ENCODE peak calls at places on chromosomes 13 and 19, in nine cellular contexts. S is fibroblast of pulmonary artery, Y is HFF-Myc, V is lower leg skin, F is uterus, C is brain microvascular endothelial cell, H is AG04450, E is endodermal cell, Q is cardiac fibroblast. D is an unnamed sample.

GRCh38 chr19:43759515-43759914 is 4.8 kb upstream of the SMG9 start:
- DNase-seq in S (no peak), Y (peak), V (no peak), F (no peak), C (peak), H (no peak), E (peak), Q (peak), D (no peak)

GRCh38 chr19:45601524-45602522 is at the start of gene GPR4:
- DNase-seq in S (peak), Y (no peak), V (no peak), F (no peak), C (no peak), H (no peak), E (peak), Q (peak), D (no peak)

GRCh38 chr13:49220035-49220855 is at the start of gene MLNR:
- DNase-seq in S (no peak), Y (no peak), V (no peak), F (no peak), C (no peak), H (no peak), E (peak), Q (peak), D (no peak)

GRCh38 chr13:72383646-72384045 is 343.8 kb downstream of the MZT1 start:
- DNase-seq in S (no peak), Y (no peak), V (no peak), F (no peak), C (no peak), H (no peak), E (no peak), Q (no peak), D (no peak)

GRCh38 chr13:23500858-23501257 is 67.4 kb upstream of the SACS start:
- DNase-seq in S (peak), Y (peak), V (no peak), F (no peak), C (peak), H (peak), E (no peak), Q (peak), D (peak)

GRCh38 chr19:38655148-38655824 is 7.8 kb downstream of the ACTN4 start:
- DNase-seq in S (no peak), Y (no peak), V (no peak), F (no peak), C (no peak), H (no peak), E (peak), Q (no peak), D (no peak)

GRCh38 chr13:46797468-46798237 is 692 bp upstream of the ESD start:
- DNase-seq in S (no peak), Y (no peak), V (no peak), F (peak), C (no peak), H (no peak), E (no peak), Q (no peak), D (no peak)

GRCh38 chr13:106533940-106534843 is 1.3 kb downstream of the EFNB2 start:
- DNase-seq in S (peak), Y (no peak), V (peak), F (peak), C (peak), H (peak), E (peak), Q (peak), D (no peak)

GRCh38 chr13:110067355-110068175 is 239.4 kb downstream of the COL4A1 start:
- DNase-seq in S (peak), Y (no peak), V (no peak), F (no peak), C (no peak), H (no peak), E (no peak), Q (peak), D (no peak)

GRCh38 chr19:12596485-12596884 is 14.1 kb downstream of the ZNF490 start:
- DNase-seq in S (no peak), Y (no peak), V (no peak), F (no peak), C (no peak), H (no peak), E (no peak), Q (no peak), D (no peak)

GRCh38 chr19:16429066-16429758 is 42.6 kb downstream of the EPS15L1 start:
- DNase-seq in S (no peak), Y (no peak), V (no peak), F (no peak), C (no peak), H (no peak), E (no peak), Q (no peak), D (no peak)

GRCh38 chr13:112748947-112749346 is 59.1 kb downstream of the ATP11A start:
- DNase-seq in S (no peak), Y (no peak), V (peak), F (peak), C (no peak), H (no peak), E (no peak), Q (peak), D (no peak)

GRCh38 chr19:34808566-34808965 is 35.6 kb upstream of the ZNF599 start:
- DNase-seq in S (peak), Y (peak), V (no peak), F (no peak), C (peak), H (peak), E (no peak), Q (peak), D (peak)

GRCh38 chr19:39463403-39463802 is 17.2 kb upstream of the TIMM50 start:
- DNase-seq in S (no peak), Y (no peak), V (no peak), F (no peak), C (no peak), H (no peak), E (no peak), Q (no peak), D (no peak)

GRCh38 chr19:40646564-40647254 is 43.7 kb downstream of the NUMBL start:
- DNase-seq in S (no peak), Y (no peak), V (no peak), F (no peak), C (no peak), H (no peak), E (no peak), Q (no peak), D (no peak)

GRCh38 chr13:101098873-101099272 is 317.4 kb downstream of the NALCN start:
- DNase-seq in S (no peak), Y (no peak), V (no peak), F (no peak), C (peak), H (no peak), E (no peak), Q (no peak), D (no peak)

GRCh38 chr19:18586311-18586710 is 2.3 kb upstream of the REX1BD start:
- DNase-seq in S (no peak), Y (no peak), V (no peak), F (no peak), C (no peak), H (no peak), E (no peak), Q (no peak), D (no peak)

GRCh38 chr13:74114641-74115040 is 19.6 kb downstream of the KLF12 start:
- DNase-seq in S (no peak), Y (no peak), V (no peak), F (no peak), C (no peak), H (no peak), E (no peak), Q (no peak), D (no peak)

GRCh38 chr19:45772912-45773311 is 3.9 kb upstream of the SIX5 start:
- DNase-seq in S (no peak), Y (no peak), V (no peak), F (no peak), C (no peak), H (no peak), E (no peak), Q (no peak), D (no peak)

GRCh38 chr19:5985098-5985783 is 7.3 kb upstream of the RANBP3 start:
- DNase-seq in S (peak), Y (no peak), V (no peak), F (no peak), C (peak), H (no peak), E (no peak), Q (peak), D (no peak)

GRCh38 chr19:48190288-48191284 is 20.1 kb downstream of the ZSWIM9 start:
- DNase-seq in S (peak), Y (no peak), V (peak), F (no peak), C (peak), H (peak), E (peak), Q (peak), D (no peak)

GRCh38 chr13:30738526-30738925 is 3.2 kb downstream of the ALOX5AP start:
- DNase-seq in S (no peak), Y (no peak), V (no peak), F (no peak), C (no peak), H (no peak), E (peak), Q (no peak), D (no peak)

GRCh38 chr13:92843549-92843948 is 383.1 kb upstream of the GPC6 start:
- DNase-seq in S (peak), Y (peak), V (no peak), F (no peak), C (no peak), H (peak), E (no peak), Q (peak), D (no peak)

GRCh38 chr19:44644391-44645016 is 794 bp downstream of the PVR start:
- DNase-seq in S (peak), Y (no peak), V (no peak), F (no peak), C (no peak), H (no peak), E (peak), Q (peak), D (no peak)

GRCh38 chr13:51913421-51914136 is 51.8 kb downstream of the CCDC70 start:
- DNase-seq in S (no peak), Y (no peak), V (peak), F (no peak), C (no peak), H (no peak), E (peak), Q (no peak), D (no peak)

GRCh38 chr13:92589955-92590354 is 636.7 kb upstream of the GPC6 start:
- DNase-seq in S (no peak), Y (no peak), V (no peak), F (no peak), C (no peak), H (no peak), E (peak), Q (no peak), D (no peak)

GRCh38 chr13:61036715-61037114 is 378.9 kb downstream of the PCDH20 start:
- DNase-seq in S (no peak), Y (no peak), V (no peak), F (no peak), C (no peak), H (no peak), E (no peak), Q (no peak), D (no peak)

GRCh38 chr13:79679334-79679733 is 198.4 kb downstream of the NDFIP2 start:
- DNase-seq in S (peak), Y (peak), V (peak), F (peak), C (peak), H (peak), E (peak), Q (peak), D (no peak)

GRCh38 chr13:111899714-111900389 is 167.1 kb upstream of the SOX1 start:
- DNase-seq in S (no peak), Y (no peak), V (peak), F (no peak), C (no peak), H (no peak), E (peak), Q (no peak), D (no peak)

GRCh38 chr13:109735567-109735966 is 50.8 kb downstream of the IRS2 start:
- DNase-seq in S (no peak), Y (no peak), V (no peak), F (no peak), C (no peak), H (no peak), E (peak), Q (no peak), D (no peak)

GRCh38 chr13:40206241-40207109 is 460.0 kb downstream of the FOXO1 start:
- DNase-seq in S (peak), Y (no peak), V (no peak), F (no peak), C (peak), H (no peak), E (no peak), Q (peak), D (no peak)

GRCh38 chr13:36096411-36097184 is 34.6 kb downstream of the DCLK1 start:
- DNase-seq in S (peak), Y (no peak), V (no peak), F (no peak), C (no peak), H (no peak), E (no peak), Q (peak), D (no peak)

GRCh38 chr19:12943437-12944044 is 2.1 kb upstream of the RAD23A start:
- DNase-seq in S (no peak), Y (no peak), V (no peak), F (no peak), C (no peak), H (no peak), E (no peak), Q (no peak), D (no peak)

GRCh38 chr19:18905520-18906236 is 9.7 kb upstream of the CERS1 start:
- DNase-seq in S (no peak), Y (no peak), V (no peak), F (no peak), C (no peak), H (no peak), E (no peak), Q (no peak), D (no peak)

GRCh38 chr13:46641274-46642081 is 88.5 kb downstream of the LRCH1 start:
- DNase-seq in S (peak), Y (no peak), V (peak), F (no peak), C (no peak), H (no peak), E (no peak), Q (peak), D (no peak)

GRCh38 chr13:32537580-32538233 is 888 bp downstream of the N4BP2L2 start:
- DNase-seq in S (peak), Y (no peak), V (peak), F (peak), C (no peak), H (no peak), E (peak), Q (no peak), D (no peak)
- TF ChIP-seq CTCF in S (no peak), Y (no peak), V (no peak), F (no peak), C (no peak), H (no peak), E (no peak), Q (no peak), D (no peak)

GRCh38 chr19:2317756-2318155 is 9.8 kb upstream of the LINGO3 start:
- DNase-seq in S (no peak), Y (no peak), V (no peak), F (no peak), C (no peak), H (no peak), E (no peak), Q (no peak), D (no peak)

GRCh38 chr19:2319551-2319950 is 8.8 kb downstream of the LSM7 start:
- DNase-seq in S (no peak), Y (no peak), V (no peak), F (no peak), C (no peak), H (no peak), E (no peak), Q (no peak), D (no peak)

GRCh38 chr19:2317300-2317699 is 9.3 kb upstream of the LINGO3 start:
- DNase-seq in S (no peak), Y (no peak), V (no peak), F (no peak), C (no peak), H (no peak), E (no peak), Q (no peak), D (no peak)

GRCh38 chr19:2320057-2320456 is 8.3 kb downstream of the LSM7 start:
- DNase-seq in S (no peak), Y (no peak), V (no peak), F (no peak), C (no peak), H (no peak), E (no peak), Q (no peak), D (no peak)

DNA sequence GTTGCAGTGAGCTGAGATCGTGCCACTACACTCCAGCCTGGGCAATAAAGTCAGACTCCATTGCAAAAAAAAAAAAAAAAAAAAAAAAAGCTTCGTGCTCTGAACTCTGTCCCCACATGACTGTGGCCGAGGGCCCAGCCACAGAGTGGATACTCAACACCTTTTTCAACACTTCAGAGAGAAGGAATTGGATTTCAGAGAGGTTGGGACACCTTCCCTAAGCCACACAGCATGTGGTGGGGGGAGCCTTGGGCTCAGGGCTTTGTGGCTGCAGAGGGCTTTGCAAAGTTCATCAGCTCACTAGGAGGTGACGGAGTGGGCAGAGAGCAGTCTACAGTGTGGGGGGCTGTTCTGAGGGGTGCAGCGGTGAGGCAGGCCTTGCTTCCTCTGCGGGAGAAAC is 9.5 kb downstream of the LSM7 start:
- DNase-seq in S (no peak), Y (no peak), V (no peak), F (no peak), C (no peak), H (no peak), E (no peak), Q (no peak), D (no peak)
- H3K4me3 ChIP-seq in S (no peak), Y (no peak), V (no peak), F (no peak), C (no peak), H (no peak), E (no peak), Q (no peak), D (no peak)

GRCh38 chr19:676007-676342 is 217 bp upstream of the FSTL3 start:
- DNase-seq in S (no peak), Y (no peak), V (no peak), F (no peak), C (no peak), H (no peak), E (no peak), Q (no peak), D (no peak)

GRCh38 chr19:664913-665443 is 2.0 kb upstream of the RNF126 start:
- DNase-seq in S (peak), Y (no peak), V (peak), F (peak), C (peak), H (peak), E (peak), Q (peak), D (no peak)

GRCh38 chr19:676343-677105 is at the start of gene FSTL3:
- DNase-seq in S (no peak), Y (no peak), V (no peak), F (peak), C (peak), H (no peak), E (peak), Q (peak), D (no peak)

GRCh38 chr19:674282-675151 is 1.7 kb upstream of the FSTL3 start:
- DNase-seq in S (no peak), Y (no peak), V (no peak), F (no peak), C (no peak), H (no peak), E (no peak), Q (no peak), D (no peak)

DNA sequence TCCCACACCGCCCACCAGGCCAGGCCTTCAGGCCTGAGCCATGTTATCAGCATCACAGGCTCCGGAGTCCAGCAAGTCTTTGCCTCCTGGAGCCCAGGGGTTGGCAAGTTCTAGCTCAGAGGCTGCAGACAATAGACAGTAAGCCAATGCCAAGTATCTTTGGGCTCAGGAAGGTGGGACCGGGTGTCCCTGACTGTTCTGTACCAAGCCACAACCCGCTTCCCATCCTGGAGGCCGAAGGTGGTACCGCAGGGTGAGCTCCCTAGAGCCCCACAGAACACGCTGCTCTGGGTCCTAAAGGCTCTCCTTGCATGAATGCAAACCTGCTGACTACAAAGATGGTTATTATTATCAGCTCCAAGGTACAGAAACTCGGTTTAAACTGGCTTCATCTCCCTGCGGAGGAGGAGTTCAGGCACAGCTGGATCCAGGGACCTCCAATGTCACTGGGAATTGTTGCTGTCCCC is 5.5 kb upstream of the FSTL3 start:
- DNase-seq in S (no peak), Y (no peak), V (no peak), F (no peak), C (no peak), H (no peak), E (peak), Q (no peak), D (no peak)
- TF ChIP-seq CTCF in S (peak), Y (no peak), V (no peak), F (no peak), C (peak), H (peak), E (peak), Q (peak), D (no peak)

GRCh38 chr19:10422846-10423245 is 2.5 kb downstream of the PDE4A start:
- DNase-seq in S (no peak), Y (no peak), V (no peak), F (no peak), C (no peak), H (no peak), E (no peak), Q (no peak), D (no peak)

GRCh38 chr19:10421981-10422461 is 1.7 kb downstream of the PDE4A start:
- DNase-seq in S (no peak), Y (no peak), V (no peak), F (no peak), C (no peak), H (no peak), E (no peak), Q (no peak), D (no peak)

GRCh38 chr19:10420444-10421239 is at the start of gene PDE4A:
- DNase-seq in S (peak), Y (no peak), V (peak), F (no peak), C (no peak), H (no peak), E (peak), Q (peak), D (no peak)

GRCh38 chr19:10419646-10420443 is 493 bp upstream of the PDE4A start:
- DNase-seq in S (peak), Y (peak), V (peak), F (no peak), C (peak), H (no peak), E (peak), Q (peak), D (no peak)

DNA sequence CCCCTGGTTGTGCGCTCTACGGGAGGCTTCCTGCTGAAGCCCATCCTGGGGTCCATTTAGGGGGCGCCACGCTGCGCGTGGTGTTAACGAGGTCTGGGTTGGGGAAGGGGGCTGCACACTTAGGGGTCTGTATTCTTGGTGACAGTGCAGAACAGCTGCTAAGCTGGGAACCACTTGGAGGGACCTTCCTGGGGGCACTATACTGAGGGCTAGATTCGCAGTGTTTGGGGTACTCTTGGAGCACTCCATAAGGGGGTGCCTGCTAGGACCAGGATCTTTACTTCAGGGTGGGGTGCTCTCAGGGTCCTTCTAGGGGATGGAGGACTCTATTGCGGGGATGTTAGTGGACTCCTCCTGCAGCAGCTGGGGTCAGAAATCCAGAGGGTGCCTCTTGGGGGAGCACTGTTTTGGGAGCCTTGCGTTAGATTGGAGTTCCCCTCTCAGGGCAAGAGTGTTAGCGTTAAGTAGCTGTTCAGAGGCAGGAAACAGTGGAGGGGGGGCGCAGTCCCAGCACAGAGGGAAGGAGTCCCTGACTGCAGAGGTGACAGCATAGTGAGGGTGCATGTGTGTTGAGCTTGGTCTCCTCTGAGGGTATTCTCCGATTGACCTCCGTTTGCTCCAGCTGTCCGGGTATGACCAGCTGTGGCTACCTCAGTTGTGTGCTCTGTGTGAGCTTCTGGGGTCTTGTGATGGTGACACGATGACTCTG is 1.1 kb downstream of the PDE4A start:
- DNase-seq in S (no peak), Y (no peak), V (no peak), F (no peak), C (no peak), H (no peak), E (no peak), Q (no peak), D (no peak)
- H3K4me3 ChIP-seq in S (no peak), Y (peak), V (no peak), F (no peak), C (peak), H (peak), E (no peak), Q (no peak), D (no peak)

D was measured in AG04449.